ENCODE peak calls at places on chromosomes 6 and 20, in seven cellular contexts. J is pancreas; F is cardiac fibroblast; O is vagina; R is GM12865; D is dorsolateral prefrontal cortex; W is CD8-positive, alpha-beta T cell. P is an unnamed sample.
A peak's percentile ranks its signal among the peaks of the same experiment; 100 is the strongest.

GRCh38 chr6:130810307-130811030 is 16.7 kb upstream of the SMLR1 start:
- DNase-seq in J (no peak), W (no peak), O (no peak), R (no peak), F (peak; percentile 12), D (no peak), P (no peak)

GRCh38 chr20:40948352-40949267 is 80.0 kb upstream of the TOP1 start:
- DNase-seq in O (no peak), W (no peak), D (no peak), F (peak; percentile 26), R (no peak), J (no peak), P (no peak)

GRCh38 chr6:13470240-13471140 is 16.9 kb downstream of the GFOD1 start:
- DNase-seq in J (no peak), R (no peak), F (no peak), O (no peak), W (no peak), D (peak; percentile 52), P (no peak)

GRCh38 chr6:151096691-151097090 is 143.1 kb upstream of the AKAP12 start:
- DNase-seq in W (no peak), O (no peak), D (no peak), R (no peak), J (no peak), F (no peak), P (no peak)

GRCh38 chr6:107600936-107601335 is 111.0 kb downstream of the SOBP start:
- DNase-seq in F (peak; percentile 83), J (no peak), D (no peak), R (no peak), O (peak; percentile 47), W (no peak), P (peak; percentile 75)

GRCh38 chr6:5135783-5136376 is 50.7 kb downstream of the PPP1R3G start:
- DNase-seq in F (peak; percentile 58), R (peak; percentile 83), W (no peak), O (no peak), D (no peak), J (no peak), P (peak; percentile 73)

GRCh38 chr6:6674872-6675271 is 86.4 kb downstream of the LY86 start:
- DNase-seq in J (no peak), W (no peak), F (no peak), R (no peak), D (no peak), O (no peak), P (no peak)

GRCh38 chr6:33683051-33683571 is 28.4 kb downstream of the UQCC2 start:
- DNase-seq in D (peak; percentile 83), O (no peak), R (no peak), J (peak; percentile 44), F (peak; percentile 10), W (no peak), P (no peak)

GRCh38 chr6:90135672-90136071 is 161.0 kb downstream of the BACH2 start:
- DNase-seq in F (peak; percentile 36), W (no peak), O (no peak), J (no peak), R (no peak), D (no peak), P (peak; percentile 47)

GRCh38 chr6:9789201-9789600 is 625.7 kb downstream of the TFAP2A start:
- DNase-seq in J (no peak), W (no peak), O (no peak), D (no peak), F (no peak), R (peak; percentile 18), P (peak; percentile 6)

GRCh38 chr6:51289041-51289440 is 470.4 kb downstream of the TFAP2B start:
- DNase-seq in J (no peak), W (no peak), R (no peak), O (no peak), D (no peak), F (no peak), P (peak; percentile 60)

GRCh38 chr6:122400121-122400450 is 634 bp downstream of the HSF2 start:
- DNase-seq in F (peak; percentile 15), W (no peak), D (no peak), J (no peak), R (no peak), O (peak; percentile 86), P (no peak)

GRCh38 chr20:36466089-36466488 is 75.2 kb upstream of the MYL9 start:
- DNase-seq in J (no peak), O (no peak), D (no peak), F (no peak), R (no peak), W (no peak), P (no peak)

GRCh38 chr20:52242237-52243230 is 51.0 kb upstream of the ZFP64 start:
- DNase-seq in F (peak; percentile 36), W (no peak), J (no peak), O (no peak), D (no peak), R (no peak), P (peak; percentile 28)

GRCh38 chr6:15715060-15715459 is 52.2 kb upstream of the DTNBP1 start:
- DNase-seq in O (no peak), J (no peak), R (no peak), F (peak; percentile 10), D (no peak), W (no peak), P (no peak)

GRCh38 chr6:32047084-32047478 is 8.9 kb downstream of the CYP21A2 start:
- DNase-seq in R (no peak), O (peak; percentile 94), F (peak; percentile 66), D (no peak), W (no peak), J (no peak), P (peak; percentile 18)

GRCh38 chr6:43253401-43253800 is 10.1 kb downstream of the TTBK1 start:
- DNase-seq in J (no peak), O (no peak), R (no peak), D (no peak), W (no peak), F (no peak), P (no peak)

GRCh38 chr6:113591896-113592827 is 265.0 kb upstream of the MARCKS start:
- DNase-seq in O (no peak), F (peak; percentile 65), R (peak; percentile 49), J (no peak), W (no peak), D (no peak), P (peak; percentile 82)

GRCh38 chr6:118668761-118669411 is 17.5 kb upstream of the CEP85L start:
- DNase-seq in D (no peak), F (peak; percentile 61), O (no peak), W (no peak), J (no peak), R (no peak), P (peak; percentile 93)

GRCh38 chr6:692356-692851 is 535 bp downstream of the EXOC2 start:
- DNase-seq in J (peak; percentile 70), O (no peak), F (peak; percentile 33), W (peak; percentile 43), R (peak; percentile 78), D (peak; percentile 38), P (peak; percentile 59)

GRCh38 chr6:37631295-37631694 is 66.4 kb downstream of the MDGA1 start:
- DNase-seq in O (no peak), J (no peak), D (no peak), W (no peak), F (no peak), R (peak; percentile 45), P (no peak)

GRCh38 chr20:32945710-32946221 is 58.5 kb downstream of the SUN5 start:
- DNase-seq in O (no peak), F (peak; percentile 46), J (no peak), W (no peak), R (peak; percentile 15), D (no peak), P (peak; percentile 67)
- TF ChIP-seq CTCF in O (no peak), F (peak; percentile 63), J (no peak), W (peak; percentile 79), R (peak; percentile 45), D (no peak), P (peak; percentile 73)

GRCh38 chr6:142322066-142322465 is 20.3 kb downstream of the ADGRG6 start:
- DNase-seq in O (no peak), J (no peak), F (no peak), D (no peak), R (no peak), W (no peak), P (no peak)
- H3K4me3 ChIP-seq in O (no peak overlapping the region), J (no peak overlapping the region), F (no peak overlapping the region), D (no peak overlapping the region), R (no peak overlapping the region), W (no peak overlapping the region), P (no peak overlapping the region)

DNA sequence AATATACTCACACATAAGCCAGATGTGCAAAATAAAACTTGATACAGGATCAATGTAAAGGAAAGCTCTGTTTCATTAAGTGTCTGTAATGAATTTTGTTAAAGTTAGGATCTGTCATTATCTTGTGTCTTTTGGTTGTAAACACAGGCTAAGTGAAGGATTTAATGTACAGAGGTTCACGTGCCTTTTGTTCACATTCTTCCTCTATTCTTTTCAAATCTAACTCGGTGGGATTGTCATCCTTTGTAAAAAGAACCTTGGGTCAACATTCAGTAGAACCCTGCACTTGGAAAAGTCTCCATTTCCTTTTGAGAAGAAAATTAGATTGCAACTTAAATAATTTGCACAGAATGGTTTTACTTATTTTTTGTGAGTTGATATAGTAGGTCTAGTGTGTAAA is 7.7 kb upstream of the LIN28B start:
- DNase-seq in D (no peak), F (no peak), W (no peak), J (no peak), O (no peak), R (no peak), P (no peak)
- TF ChIP-seq CTCF in D (no peak), F (no peak), W (no peak), J (no peak), O (no peak), R (no peak), P (no peak)

GRCh38 chr6:139370707-139371345 is 3.6 kb downstream of the CITED2 start:
- DNase-seq in D (no peak), W (no peak), R (no peak), O (no peak), J (no peak), F (peak; percentile 43), P (no peak)

GRCh38 chr6:139369068-139369467 is 5.4 kb downstream of the CITED2 start:
- DNase-seq in J (no peak), F (peak; percentile 16), O (no peak), W (no peak), R (no peak), D (no peak), P (peak; percentile 30)

GRCh38 chr6:139369568-139370046 is 4.8 kb downstream of the CITED2 start:
- DNase-seq in F (peak; percentile 83), R (peak; percentile 55), D (no peak), W (no peak), J (no peak), O (no peak), P (peak; percentile 85)

GRCh38 chr6:139371421-139372253 is 2.8 kb downstream of the CITED2 start:
- DNase-seq in J (no peak), O (no peak), W (no peak), R (no peak), F (peak; percentile 53), D (no peak), P (peak; percentile 56)

DNA sequence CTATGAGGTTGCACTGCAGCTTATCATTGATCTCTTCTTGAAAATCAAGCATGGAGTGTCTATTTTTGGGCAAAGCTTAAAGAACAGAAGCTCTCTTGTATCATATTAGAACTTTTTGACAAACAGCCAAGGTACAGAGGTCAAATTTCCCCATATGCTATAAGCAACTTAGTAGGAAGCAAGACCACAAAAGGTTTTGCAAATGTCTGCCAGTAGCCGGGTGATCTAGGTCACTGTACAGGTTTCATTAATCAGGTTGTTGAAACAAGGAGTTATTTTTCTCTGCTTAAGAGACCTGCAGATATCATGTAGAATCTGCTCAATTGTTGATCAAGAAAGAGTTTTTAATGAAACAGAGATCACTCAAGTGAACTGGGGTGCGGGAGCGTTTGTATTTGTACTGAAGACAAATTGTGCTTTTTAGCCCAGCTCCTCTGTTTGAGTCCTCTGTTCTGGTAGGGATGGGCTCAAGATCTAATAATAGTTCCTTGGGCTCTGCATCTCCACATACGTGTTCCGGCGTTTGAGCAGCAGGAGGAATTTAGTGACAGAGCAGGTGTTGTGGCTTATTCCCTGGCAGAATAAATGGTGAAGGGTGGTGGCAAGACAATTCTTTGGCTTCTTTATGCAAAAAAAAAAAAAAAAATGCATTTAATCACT is 4.3 kb downstream of the CITED2 start:
- DNase-seq in F (peak; percentile 84), D (no peak), W (no peak), J (no peak), O (no peak), R (peak; percentile 21), P (peak; percentile 94)
- H3K4me3 ChIP-seq in F (no peak overlapping the region), D (peak overlapping the region; percentile 5), W (no peak overlapping the region), J (no peak overlapping the region), O (peak overlapping the region; percentile 97), R (no peak overlapping the region), P (peak overlapping the region; percentile 92)

P was measured in choroid plexus epithelial cell.